ENCODE peak calls at places on chromosomes 16 and 17, in seven cellular contexts. One of them, this sample, is unnamed.

GRCh38 chr17:66915204-66915611 is 49.3 kb upstream of the CACNG4 start:
- DNase-seq in NCI-H1105: peak
- DNase-seq in NCI-H1092: peak
- DNase-seq in dorsolateral prefrontal cortex: no peak
- DNase-seq in stimulated activated CD8-positive, alpha-beta memory T cell treated with anti-CD3 and anti-CD28 coated beads, Interleukin-7, amount 100 ng/mL, for 1 hour: no peak
- DNase-seq in esophagus squamous epithelium: no peak
- DNase-seq in GM18507: no peak
- DNase-seq in this sample: peak

GRCh38 chr17:28547623-28548416 is 4.6 kb downstream of the UNC119 start:
- DNase-seq in NCI-H1105: peak
- DNase-seq in NCI-H1092: peak
- DNase-seq in dorsolateral prefrontal cortex: peak
- DNase-seq in stimulated activated CD8-positive, alpha-beta memory T cell treated with anti-CD3 and anti-CD28 coated beads, Interleukin-7, amount 100 ng/mL, for 1 hour: no peak
- DNase-seq in esophagus squamous epithelium: no peak
- DNase-seq in GM18507: peak
- DNase-seq in this sample: peak

GRCh38 chr16:11358531-11358930 is 13.3 kb downstream of the RMI2 start:
- DNase-seq in NCI-H1105: no peak
- DNase-seq in NCI-H1092: no peak
- DNase-seq in dorsolateral prefrontal cortex: no peak
- DNase-seq in stimulated activated CD8-positive, alpha-beta memory T cell treated with anti-CD3 and anti-CD28 coated beads, Interleukin-7, amount 100 ng/mL, for 1 hour: no peak
- DNase-seq in esophagus squamous epithelium: no peak
- DNase-seq in GM18507: no peak
- DNase-seq in this sample: no peak

GRCh38 chr17:39688945-39689344 is 1.1 kb upstream of the PGAP3 start:
- DNase-seq in NCI-H1105: no peak
- DNase-seq in NCI-H1092: no peak
- DNase-seq in dorsolateral prefrontal cortex: no peak
- DNase-seq in stimulated activated CD8-positive, alpha-beta memory T cell treated with anti-CD3 and anti-CD28 coated beads, Interleukin-7, amount 100 ng/mL, for 1 hour: no peak
- DNase-seq in esophagus squamous epithelium: no peak
- DNase-seq in GM18507: no peak
- DNase-seq in this sample: no peak

GRCh38 chr16:27427538-27427937 is 25.6 kb downstream of the IL21R start:
- DNase-seq in NCI-H1105: no peak
- DNase-seq in NCI-H1092: no peak
- DNase-seq in dorsolateral prefrontal cortex: no peak
- DNase-seq in stimulated activated CD8-positive, alpha-beta memory T cell treated with anti-CD3 and anti-CD28 coated beads, Interleukin-7, amount 100 ng/mL, for 1 hour: no peak
- DNase-seq in esophagus squamous epithelium: no peak
- DNase-seq in GM18507: no peak
- DNase-seq in this sample: no peak

GRCh38 chr16:85005278-85006069 is 5.9 kb downstream of the ZDHHC7 start:
- DNase-seq in NCI-H1105: no peak
- DNase-seq in NCI-H1092: no peak
- DNase-seq in dorsolateral prefrontal cortex: no peak
- DNase-seq in stimulated activated CD8-positive, alpha-beta memory T cell treated with anti-CD3 and anti-CD28 coated beads, Interleukin-7, amount 100 ng/mL, for 1 hour: no peak
- DNase-seq in esophagus squamous epithelium: no peak
- DNase-seq in GM18507: no peak
- DNase-seq in this sample: peak

GRCh38 chr16:85350973-85351372 is 238.7 kb upstream of the CIBAR2 start:
- DNase-seq in NCI-H1105: peak
- DNase-seq in NCI-H1092: peak
- DNase-seq in dorsolateral prefrontal cortex: peak
- DNase-seq in stimulated activated CD8-positive, alpha-beta memory T cell treated with anti-CD3 and anti-CD28 coated beads, Interleukin-7, amount 100 ng/mL, for 1 hour: no peak
- DNase-seq in esophagus squamous epithelium: peak
- DNase-seq in GM18507: no peak
- DNase-seq in this sample: peak

GRCh38 chr17:12046786-12047185 is 26.1 kb downstream of the MAP2K4 start:
- DNase-seq in NCI-H1105: no peak
- DNase-seq in NCI-H1092: no peak
- DNase-seq in dorsolateral prefrontal cortex: no peak
- DNase-seq in stimulated activated CD8-positive, alpha-beta memory T cell treated with anti-CD3 and anti-CD28 coated beads, Interleukin-7, amount 100 ng/mL, for 1 hour: no peak
- DNase-seq in esophagus squamous epithelium: no peak
- DNase-seq in GM18507: no peak
- DNase-seq in this sample: no peak

GRCh38 chr16:89052191-89052787 is 41.4 kb upstream of the ACSF3 start:
- DNase-seq in NCI-H1105: no peak
- DNase-seq in NCI-H1092: no peak
- DNase-seq in dorsolateral prefrontal cortex: peak
- DNase-seq in stimulated activated CD8-positive, alpha-beta memory T cell treated with anti-CD3 and anti-CD28 coated beads, Interleukin-7, amount 100 ng/mL, for 1 hour: no peak
- DNase-seq in esophagus squamous epithelium: no peak
- DNase-seq in GM18507: no peak
- DNase-seq in this sample: peak

GRCh38 chr17:19502517-19502916 is 31.1 kb upstream of the SLC47A1 start:
- DNase-seq in NCI-H1105: no peak
- DNase-seq in NCI-H1092: no peak
- DNase-seq in dorsolateral prefrontal cortex: no peak
- DNase-seq in stimulated activated CD8-positive, alpha-beta memory T cell treated with anti-CD3 and anti-CD28 coated beads, Interleukin-7, amount 100 ng/mL, for 1 hour: no peak
- DNase-seq in esophagus squamous epithelium: no peak
- DNase-seq in GM18507: no peak
- DNase-seq in this sample: no peak

GRCh38 chr16:66520406-66521194 is 29.3 kb downstream of the TK2 start:
- DNase-seq in NCI-H1105: no peak
- DNase-seq in NCI-H1092: no peak
- DNase-seq in dorsolateral prefrontal cortex: no peak
- DNase-seq in stimulated activated CD8-positive, alpha-beta memory T cell treated with anti-CD3 and anti-CD28 coated beads, Interleukin-7, amount 100 ng/mL, for 1 hour: no peak
- DNase-seq in esophagus squamous epithelium: no peak
- DNase-seq in GM18507: no peak
- DNase-seq in this sample: no peak

GRCh38 chr17:29331330-29331729 is 37.4 kb upstream of the NUFIP2 start:
- DNase-seq in NCI-H1105: no peak
- DNase-seq in NCI-H1092: no peak
- DNase-seq in dorsolateral prefrontal cortex: no peak
- DNase-seq in stimulated activated CD8-positive, alpha-beta memory T cell treated with anti-CD3 and anti-CD28 coated beads, Interleukin-7, amount 100 ng/mL, for 1 hour: no peak
- DNase-seq in esophagus squamous epithelium: no peak
- DNase-seq in GM18507: no peak
- DNase-seq in this sample: no peak

GRCh38 chr16:65012357-65012756 is 109.5 kb downstream of the CDH11 start:
- DNase-seq in NCI-H1105: no peak
- DNase-seq in NCI-H1092: no peak
- DNase-seq in dorsolateral prefrontal cortex: no peak
- DNase-seq in stimulated activated CD8-positive, alpha-beta memory T cell treated with anti-CD3 and anti-CD28 coated beads, Interleukin-7, amount 100 ng/mL, for 1 hour: no peak
- DNase-seq in esophagus squamous epithelium: no peak
- DNase-seq in GM18507: no peak
- DNase-seq in this sample: no peak

GRCh38 chr17:57998234-57998746 is 8.8 kb downstream of the SRSF1 start:
- DNase-seq in NCI-H1105: no peak
- DNase-seq in NCI-H1092: no peak
- DNase-seq in dorsolateral prefrontal cortex: no peak
- DNase-seq in stimulated activated CD8-positive, alpha-beta memory T cell treated with anti-CD3 and anti-CD28 coated beads, Interleukin-7, amount 100 ng/mL, for 1 hour: no peak
- DNase-seq in esophagus squamous epithelium: no peak
- DNase-seq in GM18507: no peak
- DNase-seq in this sample: no peak

GRCh38 chr17:45288825-45289224 is 26.9 kb upstream of the SPATA32 start:
- DNase-seq in NCI-H1105: no peak
- DNase-seq in NCI-H1092: peak
- DNase-seq in dorsolateral prefrontal cortex: peak
- DNase-seq in stimulated activated CD8-positive, alpha-beta memory T cell treated with anti-CD3 and anti-CD28 coated beads, Interleukin-7, amount 100 ng/mL, for 1 hour: no peak
- DNase-seq in esophagus squamous epithelium: no peak
- DNase-seq in GM18507: no peak
- DNase-seq in this sample: no peak

GRCh38 chr16:13902677-13903076 is 17.3 kb upstream of the ERCC4 start:
- DNase-seq in NCI-H1105: no peak
- DNase-seq in NCI-H1092: no peak
- DNase-seq in dorsolateral prefrontal cortex: no peak
- DNase-seq in stimulated activated CD8-positive, alpha-beta memory T cell treated with anti-CD3 and anti-CD28 coated beads, Interleukin-7, amount 100 ng/mL, for 1 hour: no peak
- DNase-seq in esophagus squamous epithelium: no peak
- DNase-seq in GM18507: no peak
- DNase-seq in this sample: peak

GRCh38 chr17:7102421-7102820 is 12.2 kb downstream of the ASGR2 start:
- DNase-seq in NCI-H1105: no peak
- DNase-seq in NCI-H1092: no peak
- DNase-seq in dorsolateral prefrontal cortex: no peak
- DNase-seq in stimulated activated CD8-positive, alpha-beta memory T cell treated with anti-CD3 and anti-CD28 coated beads, Interleukin-7, amount 100 ng/mL, for 1 hour: no peak
- DNase-seq in esophagus squamous epithelium: no peak
- DNase-seq in GM18507: no peak
- DNase-seq in this sample: no peak

GRCh38 chr16:50309156-50309526 is 42.8 kb downstream of the ADCY7 start:
- DNase-seq in NCI-H1105: no peak
- DNase-seq in NCI-H1092: no peak
- DNase-seq in dorsolateral prefrontal cortex: no peak
- DNase-seq in stimulated activated CD8-positive, alpha-beta memory T cell treated with anti-CD3 and anti-CD28 coated beads, Interleukin-7, amount 100 ng/mL, for 1 hour: no peak
- DNase-seq in esophagus squamous epithelium: no peak
- DNase-seq in GM18507: no peak
- DNase-seq in this sample: no peak

GRCh38 chr16:46886764-46887523 is 2.8 kb downstream of the GPT2 start:
- DNase-seq in NCI-H1105: no peak
- DNase-seq in NCI-H1092: no peak
- DNase-seq in dorsolateral prefrontal cortex: no peak
- DNase-seq in stimulated activated CD8-positive, alpha-beta memory T cell treated with anti-CD3 and anti-CD28 coated beads, Interleukin-7, amount 100 ng/mL, for 1 hour: no peak
- DNase-seq in esophagus squamous epithelium: no peak
- DNase-seq in GM18507: no peak
- DNase-seq in this sample: no peak

GRCh38 chr16:49499018-49499785 is 125.6 kb downstream of the C16orf78 start:
- DNase-seq in NCI-H1105: no peak
- DNase-seq in NCI-H1092: no peak
- DNase-seq in dorsolateral prefrontal cortex: peak
- DNase-seq in stimulated activated CD8-positive, alpha-beta memory T cell treated with anti-CD3 and anti-CD28 coated beads, Interleukin-7, amount 100 ng/mL, for 1 hour: no peak
- DNase-seq in esophagus squamous epithelium: no peak
- DNase-seq in GM18507: no peak
- DNase-seq in this sample: no peak

GRCh38 chr17:39818282-39819000 is 45.7 kb downstream of the IKZF3 start:
- DNase-seq in NCI-H1105: no peak
- DNase-seq in NCI-H1092: no peak
- DNase-seq in dorsolateral prefrontal cortex: no peak
- DNase-seq in stimulated activated CD8-positive, alpha-beta memory T cell treated with anti-CD3 and anti-CD28 coated beads, Interleukin-7, amount 100 ng/mL, for 1 hour: no peak
- DNase-seq in esophagus squamous epithelium: no peak
- DNase-seq in GM18507: no peak
- DNase-seq in this sample: no peak

GRCh38 chr16:11614587-11615175 is 28.0 kb upstream of the LITAF start:
- DNase-seq in NCI-H1105: no peak
- DNase-seq in NCI-H1092: no peak
- DNase-seq in dorsolateral prefrontal cortex: no peak
- DNase-seq in stimulated activated CD8-positive, alpha-beta memory T cell treated with anti-CD3 and anti-CD28 coated beads, Interleukin-7, amount 100 ng/mL, for 1 hour: no peak
- DNase-seq in esophagus squamous epithelium: no peak
- DNase-seq in GM18507: no peak
- DNase-seq in this sample: peak